ENCODE peak calls at places on chromosomes 2 and 18, in four cellular contexts. D is AG04449, R is astrocyte of the spinal cord, E is astrocyte of the cerebellum. L is an unnamed sample.

GRCh38 chr18:47872426-47872825 is 58.0 kb downstream of the SMAD2 start:
- DNase-seq in D (no peak), R (no peak), E (no peak), L (no peak)

GRCh38 chr18:65753520-65753919 is 2.7 kb downstream of the CDH7 start:
- DNase-seq in D (no peak), E (peak; percentile 18), R (peak; percentile 43), L (no peak)

GRCh38 chr2:24159708-24160107 is 15.1 kb upstream of the FAM228A start:
- DNase-seq in R (no peak), E (no peak), D (no peak), L (no peak)

GRCh38 chr2:128439231-128440086 is 120.8 kb upstream of the HS6ST1 start:
- DNase-seq in E (no peak), R (no peak), D (no peak), L (no peak)

GRCh38 chr2:86675611-86676015 is 44.5 kb upstream of the RMND5A start:
- DNase-seq in E (no peak), D (no peak), R (no peak), L (no peak)

GRCh38 chr2:112093216-112093615 is 38.1 kb downstream of the TMEM87B start:
- DNase-seq in R (peak; percentile 6), D (no peak), E (no peak), L (peak; percentile 20)

GRCh38 chr2:184053326-184053725 is 545.0 kb upstream of the ZNF804A start:
- DNase-seq in D (no peak), R (peak; percentile 13), E (peak; percentile 0), L (no peak)

GRCh38 chr18:11518788-11519685 is 90.4 kb upstream of the SLC35G4 start:
- DNase-seq in D (no peak), R (peak; percentile 53), E (no peak), L (peak; percentile 37)

GRCh38 chr2:241560883-241561474 is 2.4 kb downstream of the BOK start:
- DNase-seq in D (no peak), E (no peak), R (no peak), L (peak; percentile 58)

GRCh38 chr2:133737597-133737996 is 169.3 kb upstream of the NCKAP5 start:
- DNase-seq in R (peak; percentile 65), D (peak; percentile 51), E (no peak), L (no peak)

GRCh38 chr2:75403991-75404428 is 156.7 kb downstream of the EVA1A start:
- DNase-seq in R (peak; percentile 63), D (no peak), E (peak; percentile 48), L (peak; percentile 72)

GRCh38 chr2:233129351-233129978 is 69.3 kb downstream of the INPP5D start:
- DNase-seq in D (no peak), E (no peak), R (no peak), L (no peak)

GRCh38 chr2:37871453-37872191 is 53.5 kb upstream of the RMDN2 start:
- DNase-seq in R (peak; percentile 52), E (no peak), D (no peak), L (peak; percentile 49)

GRCh38 chr2:177471990-177472389 is 79.4 kb downstream of the AGPS start:
- DNase-seq in E (no peak), R (no peak), D (no peak), L (no peak)

GRCh38 chr2:26591619-26592505 is 49.3 kb downstream of the CIB4 start:
- DNase-seq in R (no peak), E (no peak), D (no peak), L (no peak)

GRCh38 chr18:39647627-39648502 is 2082.3 kb upstream of the CELF4 start:
- DNase-seq in R (peak; percentile 95), D (peak; percentile 71), E (peak; percentile 89), L (peak; percentile 79)

GRCh38 chr2:23426284-23426905 is 41.4 kb downstream of the KLHL29 start:
- DNase-seq in E (no peak), R (peak; percentile 55), D (no peak), L (peak; percentile 84)

GRCh38 chr18:1078301-1078700 is 173.6 kb downstream of the ADCYAP1 start:
- DNase-seq in D (no peak), E (no peak), R (no peak), L (no peak)

GRCh38 chr2:176562359-176563043 is 293.3 kb downstream of the MTX2 start:
- DNase-seq in D (peak; percentile 65), E (no peak), R (peak; percentile 63), L (peak; percentile 43)

GRCh38 chr18:22300665-22301636 is 116.8 kb downstream of the CTAGE1 start:
- DNase-seq in D (no peak), R (no peak), E (no peak), L (peak; percentile 45)

GRCh38 chr2:191266201-191266600 is 21.0 kb downstream of the MYO1B start:
- DNase-seq in D (no peak), E (peak; percentile 49), R (no peak), L (peak; percentile 66)

GRCh38 chr18:36812686-36813085 is 16.1 kb downstream of the TPGS2 start:
- DNase-seq in E (no peak), R (no peak), D (no peak), L (peak; percentile 14)

GRCh38 chr2:42376758-42377157 is 15.7 kb upstream of the COX7A2L start:
- DNase-seq in D (no peak), E (no peak), R (no peak), L (no peak)

GRCh38 chr2:118320640-118321039 is 232.4 kb downstream of the INSIG2 start:
- DNase-seq in D (no peak), R (no peak), E (no peak), L (no peak)

GRCh38 chr2:133817680-133818566 is 249.7 kb upstream of the NCKAP5 start:
- DNase-seq in D (peak; percentile 97), E (peak; percentile 80), R (peak; percentile 96), L (peak; percentile 99)

GRCh38 chr2:231357048-231357447 is 38.5 kb upstream of the B3GNT7 start:
- DNase-seq in R (no peak), E (no peak), D (no peak), L (no peak)

GRCh38 chr2:145091011-145091744 is 571.3 kb upstream of the ZEB2 start:
- DNase-seq in D (no peak), R (peak; percentile 37), E (no peak), L (peak; percentile 95)

GRCh38 chr2:160871096-160871495 is 289.1 kb upstream of the TANK start:
- DNase-seq in D (no peak), E (peak; percentile 15), R (peak; percentile 40), L (peak; percentile 68)

GRCh38 chr2:57330447-57330846 is 716.2 kb upstream of the VRK2 start:
- DNase-seq in D (peak; percentile 4), R (peak; percentile 5), E (no peak), L (peak; percentile 0)

GRCh38 chr2:195824478-195824877 is 167.5 kb downstream of the SLC39A10 start:
- DNase-seq in R (no peak), E (no peak), D (no peak), L (no peak)

DNA sequence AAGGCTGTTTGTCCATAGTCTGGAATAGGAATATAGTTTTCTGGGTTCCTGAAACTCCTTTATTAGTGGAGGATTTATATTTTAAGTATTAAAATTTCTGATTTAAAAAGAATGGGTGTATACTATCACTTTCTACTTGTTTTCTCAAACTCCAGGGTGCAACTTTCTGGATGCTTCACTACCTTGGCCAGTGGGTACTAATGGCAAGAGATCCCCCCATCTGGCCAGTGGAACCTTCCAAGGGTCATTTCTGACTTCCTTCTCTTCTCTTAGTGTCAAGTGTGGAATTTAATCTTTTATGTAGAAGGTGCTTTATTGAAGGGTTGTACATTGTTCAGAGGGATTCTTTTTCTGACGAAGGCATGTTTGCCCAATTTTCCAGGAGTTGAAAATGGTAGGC is 86.4 kb upstream of the LPIN2 start:
- DNase-seq in E (no peak), D (no peak), R (no peak), L (no peak)
- H3K4me3 ChIP-seq in E (no peak overlapping the region), D (no peak overlapping the region), R (no peak overlapping the region), L (no peak overlapping the region)

GRCh38 chr2:94997981-94998920 is 27.3 kb upstream of the MAL start:
- DNase-seq in E (no peak), D (no peak), R (no peak), L (no peak)
- H3K4me3 ChIP-seq in E (no peak overlapping the region), D (no peak overlapping the region), R (no peak overlapping the region), L (no peak overlapping the region)

DNA sequence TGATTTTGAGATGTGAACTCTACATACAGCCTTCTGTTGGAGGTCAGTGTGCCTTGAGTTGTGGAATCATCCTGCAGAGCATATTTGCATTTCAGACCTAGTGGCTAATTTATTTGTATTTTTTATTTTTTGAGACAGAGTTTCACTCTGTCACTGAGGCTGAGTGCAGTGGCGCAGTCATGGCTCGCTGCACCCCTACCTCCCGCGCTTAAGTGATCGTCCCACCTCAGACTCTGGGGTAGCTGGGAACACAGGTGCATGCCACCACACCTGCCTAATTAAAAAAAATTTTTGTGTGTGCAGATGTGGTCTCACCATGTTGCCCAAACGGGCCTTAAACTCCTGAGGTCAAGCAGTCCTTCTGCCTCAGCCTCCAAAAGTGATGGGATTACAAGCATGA is 104.4 kb downstream of the ASXL3 start:
- DNase-seq in R (no peak), D (no peak), E (no peak), L (no peak)
- H3K4me3 ChIP-seq in R (no peak overlapping the region), D (no peak overlapping the region), E (no peak overlapping the region), L (no peak overlapping the region)

GRCh38 chr2:157891630-157892016 is 15.5 kb upstream of the ACVR1 start:
- DNase-seq in E (no peak), D (no peak), R (no peak), L (no peak)
- H3K4me3 ChIP-seq in E (no peak overlapping the region), D (no peak overlapping the region), R (no peak overlapping the region), L (no peak overlapping the region)

GRCh38 chr2:239288951-239289481 is 111.8 kb downstream of the HDAC4 start:
- DNase-seq in D (no peak), R (no peak), E (no peak), L (peak; percentile 57)
- H3K4me3 ChIP-seq in D (no peak overlapping the region), R (no peak overlapping the region), E (no peak overlapping the region), L (peak overlapping the region; percentile 40)

GRCh38 chr2:203914546-203915169 is 21.9 kb upstream of the ICOS start:
- DNase-seq in E (no peak), R (no peak), D (no peak), L (no peak)

GRCh38 chr2:203913947-203914346 is 22.6 kb upstream of the ICOS start:
- DNase-seq in R (no peak), D (no peak), E (no peak), L (no peak)

GRCh38 chr2:203916756-203917155 is 19.8 kb upstream of the ICOS start:
- DNase-seq in R (no peak), E (no peak), D (no peak), L (no peak)

GRCh38 chr2:203918264-203918663 is 18.3 kb upstream of the ICOS start:
- DNase-seq in R (no peak), D (no peak), E (no peak), L (no peak)

GRCh38 chr2:203915256-203915655 is 21.3 kb upstream of the ICOS start:
- DNase-seq in D (no peak), R (no peak), E (no peak), L (peak; percentile 50)
- H3K4me3 ChIP-seq in D (no peak overlapping the region), R (no peak overlapping the region), E (no peak overlapping the region), L (peak overlapping the region; percentile 3)

GRCh38 chr2:102366406-102367112 is 11.0 kb downstream of the IL18R1 start:
- DNase-seq in E (no peak), D (no peak), R (no peak), L (no peak)
- H3K4me3 ChIP-seq in E (no peak overlapping the region), D (no peak overlapping the region), R (no peak overlapping the region), L (no peak overlapping the region)

L was measured in fibroblast of the aortic adventitia.